ENCODE peak calls at places on chromosome X, in seven cellular contexts. U is activated CD4-positive, alpha-beta T cell treated with anti-CD3 and anti-CD28 coated beads, Interleukin-2, amount 10 ng/mL, durations not matched to agents 7 days and 5 days; H is posterior cingulate gyrus; C is lung; B is Right ventricle myocardium superior; L is KBM-7; A is NCI-H2171. R is an unnamed sample.
A peak's percentile ranks its signal among the peaks of the same experiment; 100 is the strongest.

GRCh38 chrX:39724544-39724943 is 373.2 kb downstream of the BCOR start:
- DNase-seq in U (peak; percentile 22), H (no peak), C (no peak), B (no peak), L (peak; percentile 65), A (no peak), R (no peak)

GRCh38 chrX:101550825-101551767 is 749 bp downstream of the ARMCX1 start:
- DNase-seq in U (no peak), H (peak; percentile 27), C (peak; percentile 49), B (peak; percentile 72), L (no peak), A (no peak), R (peak; percentile 15)

GRCh38 chrX:80285131-80285773 is 135.0 kb upstream of the TENT5D start:
- DNase-seq in U (no peak), H (no peak), C (no peak), B (no peak), L (peak; percentile 53), A (no peak), R (no peak)

GRCh38 chrX:132692066-132692465 is 203.2 kb upstream of the MBNL3 start:
- DNase-seq in U (no peak), H (no peak), C (no peak), B (no peak), L (no peak), A (no peak), R (no peak)

GRCh38 chrX:74449322-74449936 is 28.1 kb downstream of the SLC16A2 start:
- DNase-seq in U (peak; percentile 5), H (no peak), C (no peak), B (no peak), L (peak; percentile 6), A (peak; percentile 4), R (no peak)

GRCh38 chrX:130413415-130413814 is 11.6 kb downstream of the RBMX2 start:
- DNase-seq in U (no peak), H (no peak), C (no peak), B (no peak), L (peak; percentile 33), A (no peak), R (no peak)

GRCh38 chrX:38375888-38376287 is 23.5 kb downstream of the OTC start:
- DNase-seq in U (peak; percentile 5), H (no peak), C (no peak), B (no peak), L (peak; percentile 41), A (no peak), R (no peak)

GRCh38 chrX:124257924-124258706 is 74.3 kb upstream of the TEX13D start:
- DNase-seq in U (no peak), H (no peak), C (no peak), B (no peak), L (no peak), A (no peak), R (no peak)

GRCh38 chrX:57121162-57121741 is at the start of gene SPIN2B:
- DNase-seq in U (peak; percentile 85), H (peak; percentile 66), C (peak; percentile 79), B (peak; percentile 87), L (peak; percentile 98), A (peak; percentile 67), R (peak; percentile 67)